ENCODE peak calls at places on chromosome 4, in four cellular contexts. C is K562, M is GM12878, V is HepG2. T is an unnamed sample.

GRCh38 chr4:15231265-15232091 is 196.4 kb upstream of the C1QTNF7 start:
- DNase-seq in C (peak; percentile 80), M (peak; percentile 16), V (peak; percentile 68), T (peak; percentile 67)

GRCh38 chr4:61428950-61429349 is 228.8 kb downstream of the ADGRL3 start:
- DNase-seq in C (no peak), M (no peak), V (no peak), T (no peak)

GRCh38 chr4:150591284-150591874 is 9.4 kb downstream of the MAB21L2 start:
- DNase-seq in C (no peak), M (no peak), V (peak; percentile 25), T (peak; percentile 40)

GRCh38 chr4:1567808-1568581 is 116.1 kb downstream of the FAM53A start:
- DNase-seq in C (peak; percentile 42), M (no peak), V (no peak), T (no peak)

GRCh38 chr4:144627663-144628076 is 18.3 kb upstream of the HHIP start:
- DNase-seq in C (no peak), M (no peak), V (no peak), T (no peak)

GRCh38 chr4:40718571-40718970 is 31.2 kb upstream of the NSUN7 start:
- DNase-seq in C (no peak), M (no peak), V (no peak), T (no peak)

GRCh38 chr4:66688674-66689073 is 856.6 kb downstream of the CENPC start:
- DNase-seq in C (no peak), M (no peak), V (no peak), T (peak; percentile 10)

GRCh38 chr4:182101618-182102017 is 141.6 kb upstream of the TENM3 start:
- DNase-seq in C (no peak), M (no peak), V (no peak), T (no peak)

GRCh38 chr4:38242822-38243384 is 282.7 kb downstream of the PTTG2 start:
- DNase-seq in C (peak; percentile 79), M (no peak), V (no peak), T (no peak)

GRCh38 chr4:27684501-27685077 is 823.9 kb downstream of the STIM2 start:
- DNase-seq in C (peak; percentile 34), M (no peak), V (peak; percentile 44), T (peak; percentile 38)

GRCh38 chr4:78622253-78622979 is 70.8 kb downstream of the ANXA3 start:
- DNase-seq in C (peak; percentile 87), M (no peak), V (peak; percentile 29), T (no peak)

GRCh38 chr4:9703391-9703790 is 78.0 kb upstream of the DRD5 start:
- DNase-seq in C (peak; percentile 73), M (peak; percentile 5), V (peak; percentile 35), T (peak; percentile 52)

GRCh38 chr4:122710434-122711308 is 21.8 kb upstream of the BBS12 start:
- DNase-seq in C (no peak), M (no peak), V (no peak), T (peak; percentile 18)

GRCh38 chr4:133096972-133097371 is 52.1 kb upstream of the PCDH10 start:
- DNase-seq in C (no peak), M (no peak), V (no peak), T (no peak)

GRCh38 chr4:5891563-5892320 is 1.1 kb downstream of the CRMP1 start:
- DNase-seq in C (no peak), M (no peak), V (no peak), T (no peak)

GRCh38 chr4:86741841-86742240 is 107.3 kb downstream of the SLC10A6 start:
- DNase-seq in C (no peak), M (no peak), V (no peak), T (no peak)

GRCh38 chr4:665381-665750 is 8.7 kb downstream of the ATP5ME start:
- DNase-seq in C (no peak), M (no peak), V (no peak), T (no peak)

GRCh38 chr4:143668930-143669553 is 31.4 kb downstream of the FREM3 start:
- DNase-seq in C (no peak), M (peak; percentile 27), V (no peak), T (no peak)

GRCh38 chr4:118869808-118870342 is 18.8 kb upstream of the SYNPO2 start:
- DNase-seq in C (no peak), M (no peak), V (no peak), T (no peak)

GRCh38 chr4:94523617-94524016 is 71.9 kb downstream of the PDLIM5 start:
- DNase-seq in C (peak; percentile 50), M (no peak), V (no peak), T (no peak)

GRCh38 chr4:120557372-120557771 is 365.2 kb downstream of the PRDM5 start:
- DNase-seq in C (no peak), M (no peak), V (no peak), T (no peak)

GRCh38 chr4:20829958-20830357 is 129.7 kb downstream of the PACRGL start:
- DNase-seq in C (no peak), M (no peak), V (no peak), T (no peak)

GRCh38 chr4:156291317-156291716 is 337.7 kb upstream of the CTSO start:
- DNase-seq in C (no peak), M (no peak), V (no peak), T (no peak)

GRCh38 chr4:40998680-40999358 is 215.5 kb downstream of the APBB2 start:
- DNase-seq in C (no peak), M (no peak), V (no peak), T (no peak)

GRCh38 chr4:35228318-35228717 is 1016.0 kb downstream of the ARAP2 start:
- DNase-seq in C (no peak), M (no peak), V (no peak), T (no peak)

GRCh38 chr4:57078685-57079521 is 31.3 kb downstream of the IGFBP7 start:
- DNase-seq in C (no peak), M (no peak), V (peak; percentile 46), T (peak; percentile 35)

GRCh38 chr4:73593631-73594241 is 26.5 kb downstream of the RASSF6 start:
- DNase-seq in C (peak; percentile 35), M (no peak), V (peak; percentile 39), T (no peak)

GRCh38 chr4:71404049-71404448 is 65.2 kb downstream of the SLC4A4 start:
- DNase-seq in C (no peak), M (no peak), V (no peak), T (no peak)
- TF ChIP-seq TARDBP in C (no peak), M (no peak), V (no peak), T (no peak)

DNA sequence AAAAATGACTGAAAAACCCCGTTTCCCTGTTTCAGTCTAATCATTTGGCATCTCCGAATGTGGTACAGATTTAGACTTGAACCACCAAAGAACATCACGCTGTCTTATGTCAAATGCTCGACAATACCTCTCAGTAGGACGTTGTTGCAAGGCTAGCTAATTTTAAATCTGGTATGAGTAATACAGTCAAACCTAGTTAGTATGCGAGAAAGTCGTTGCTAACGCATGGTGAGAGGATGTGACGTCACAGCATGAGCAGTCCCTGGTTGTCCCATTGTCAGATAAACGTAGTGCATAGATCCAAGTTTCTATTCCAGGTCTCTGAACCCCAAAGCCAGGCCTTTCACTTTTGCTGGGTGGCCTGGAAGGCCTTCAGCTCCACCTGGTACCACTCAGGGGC is 44.7 kb downstream of the SETD7 start:
- DNase-seq in C (peak; percentile 20), M (no peak), V (no peak), T (no peak)
- TF ChIP-seq TARDBP in C (no peak), M (no peak), V (no peak), T (no peak)

DNA sequence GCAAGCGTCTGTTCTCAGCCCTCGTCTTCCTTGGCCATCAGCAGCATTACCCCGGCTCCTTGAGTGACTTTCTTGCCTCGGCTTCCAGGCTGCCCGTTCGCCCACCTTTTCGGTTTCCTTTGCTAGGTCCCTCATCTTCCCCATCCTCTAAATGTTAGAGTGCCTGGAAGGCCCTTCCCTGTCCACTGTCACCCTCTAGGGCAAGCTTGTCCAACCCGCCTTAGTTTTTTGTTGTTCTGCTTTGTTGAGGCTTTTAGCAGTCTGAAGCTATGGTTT is 62.7 kb downstream of the TBC1D14 start:
- DNase-seq in C (peak; percentile 34), M (no peak), V (no peak), T (no peak)
- TF ChIP-seq TARDBP in C (no peak), M (no peak), V (no peak), T (no peak)

GRCh38 chr4:155249036-155249566 is 40.7 kb downstream of the NPY2R start:
- DNase-seq in C (no peak), M (no peak), V (no peak), T (no peak)
- TF ChIP-seq TARDBP in C (no peak), M (no peak), V (no peak), T (no peak)

DNA sequence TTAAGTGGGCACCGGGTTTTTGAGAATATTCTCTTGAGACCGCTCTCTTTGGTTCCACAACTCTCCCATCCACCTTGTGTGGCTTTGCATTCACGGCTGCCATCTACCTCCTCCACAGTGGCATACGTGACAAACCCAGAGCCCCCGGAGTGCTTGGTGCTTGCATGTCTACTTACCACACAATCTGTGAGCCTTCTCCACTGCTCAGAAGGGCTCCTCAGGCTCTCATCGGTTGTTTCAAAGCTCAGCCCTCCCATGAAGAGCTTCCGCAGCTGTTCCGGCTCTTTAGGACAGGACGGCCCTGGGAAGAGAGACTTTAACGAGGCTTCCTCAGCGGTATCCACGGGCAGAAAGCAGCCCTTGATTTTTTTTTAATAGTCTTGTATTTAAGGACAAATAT is 167.6 kb upstream of the ANK2 start:
- DNase-seq in C (no peak), M (no peak), V (no peak), T (peak; percentile 28)
- TF ChIP-seq TARDBP in C (no peak), M (no peak), V (no peak), T (no peak)

GRCh38 chr4:126547352-126547751 is 1085.4 kb upstream of the INTU start:
- DNase-seq in C (no peak), M (no peak), V (no peak), T (no peak)

GRCh38 chr4:126544276-126544675 is 1088.5 kb upstream of the INTU start:
- DNase-seq in C (no peak), M (no peak), V (no peak), T (no peak)

GRCh38 chr4:126548890-126549289 is 1083.9 kb upstream of the INTU start:
- DNase-seq in C (no peak), M (no peak), V (no peak), T (no peak)
- TF ChIP-seq TARDBP in C (no peak), M (no peak), V (no peak), T (no peak)

GRCh38 chr4:158112612-158113011 is 60.2 kb downstream of the GASK1B start:
- DNase-seq in C (no peak), M (no peak), V (no peak), T (no peak)

DNA sequence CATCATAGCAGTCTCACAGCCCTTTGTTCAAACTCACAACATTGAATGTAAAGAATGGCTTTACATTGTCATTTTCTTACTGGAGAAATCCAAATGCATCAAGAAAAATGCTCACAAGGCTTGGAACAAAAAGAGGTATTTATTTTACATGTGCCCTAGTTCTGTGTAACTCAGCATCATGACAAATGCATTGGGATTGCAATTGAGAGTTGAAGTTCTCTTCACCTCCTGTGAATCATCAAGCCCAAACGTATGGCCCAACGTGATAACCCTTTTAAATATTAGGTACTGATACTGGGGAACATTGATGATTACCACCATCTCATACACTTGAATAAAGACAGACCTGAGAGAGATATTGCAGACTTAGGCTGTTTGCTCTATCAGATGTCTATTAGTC is 61.6 kb downstream of the GASK1B start:
- DNase-seq in C (no peak), M (no peak), V (no peak), T (no peak)
- TF ChIP-seq TARDBP in C (no peak), M (no peak), V (no peak), T (no peak)

GRCh38 chr4:8010618-8011017 is 71.0 kb upstream of the AFAP1 start:
- DNase-seq in C (no peak), M (no peak), V (peak; percentile 41), T (peak; percentile 77)
- TF ChIP-seq TARDBP in C (no peak), M (no peak), V (no peak), T (no peak)

GRCh38 chr4:49036528-49036927 is 50.5 kb downstream of the CWH43 start:
- DNase-seq in C (no peak), M (no peak), V (no peak), T (no peak)

GRCh38 chr4:49032440-49033161 is 46.5 kb downstream of the CWH43 start:
- DNase-seq in C (peak; percentile 65), M (no peak), V (peak; percentile 31), T (peak; percentile 26)
- TF ChIP-seq TARDBP in C (no peak), M (no peak), V (no peak), T (no peak)

T was measured in HEK293T.